ENCODE peak calls at places on chromosomes 12 and 14, in four cellular contexts. One of them, this sample, is unnamed.

GRCh38 chr12:49680075-49680474 is 27.1 kb downstream of the FMNL3 start:
- DNase-seq in K562: no peak
- DNase-seq in HepG2: no peak
- DNase-seq in GM12878: no peak
- DNase-seq in this sample: no peak

GRCh38 chr12:25648460-25648859 is 95.4 kb upstream of the LMNTD1 start:
- DNase-seq in K562: no peak
- DNase-seq in HepG2: no peak
- DNase-seq in GM12878: no peak
- DNase-seq in this sample: peak; percentile 30

GRCh38 chr14:53620325-53620716 is 336.3 kb downstream of the BMP4 start:
- DNase-seq in K562: no peak
- DNase-seq in HepG2: no peak
- DNase-seq in GM12878: no peak
- DNase-seq in this sample: no peak

GRCh38 chr14:67166450-67166853 is 22.8 kb upstream of the GARIN2 start:
- DNase-seq in K562: peak; percentile 19
- DNase-seq in HepG2: no peak
- DNase-seq in GM12878: no peak
- DNase-seq in this sample: peak; percentile 28

GRCh38 chr12:5038781-5039311 is 4.8 kb upstream of the KCNA5 start:
- DNase-seq in K562: no peak
- DNase-seq in HepG2: no peak
- DNase-seq in GM12878: no peak
- DNase-seq in this sample: no peak

GRCh38 chr12:87793134-87793533 is 236.1 kb downstream of the C12orf50 start:
- DNase-seq in K562: no peak
- DNase-seq in HepG2: no peak
- DNase-seq in GM12878: no peak
- DNase-seq in this sample: no peak

GRCh38 chr12:98587084-98587483 is 6.4 kb upstream of the SLC25A3 start:
- DNase-seq in K562: no peak
- DNase-seq in HepG2: no peak
- DNase-seq in GM12878: no peak
- DNase-seq in this sample: no peak

GRCh38 chr14:52154992-52155655 is 86.3 kb upstream of the NID2 start:
- DNase-seq in K562: no peak
- DNase-seq in HepG2: no peak
- DNase-seq in GM12878: no peak
- DNase-seq in this sample: no peak

GRCh38 chr12:106629797-106630669 is 47.2 kb downstream of the RFX4 start:
- DNase-seq in K562: no peak
- DNase-seq in HepG2: no peak
- DNase-seq in GM12878: no peak
- DNase-seq in this sample: no peak

GRCh38 chr12:68177562-68177961 is 18.0 kb upstream of the IFNG start:
- DNase-seq in K562: no peak
- DNase-seq in HepG2: no peak
- DNase-seq in GM12878: no peak
- DNase-seq in this sample: no peak

GRCh38 chr12:54660320-54660962 is 12.3 kb upstream of the DCD start:
- DNase-seq in K562: no peak
- DNase-seq in HepG2: no peak
- DNase-seq in GM12878: no peak
- DNase-seq in this sample: no peak

GRCh38 chr14:92755495-92755894 is 7.1 kb upstream of the LGMN start:
- DNase-seq in K562: no peak
- DNase-seq in HepG2: no peak
- DNase-seq in GM12878: no peak
- DNase-seq in this sample: no peak

GRCh38 chr12:87344699-87345098 is 684.5 kb downstream of the C12orf50 start:
- DNase-seq in K562: no peak
- DNase-seq in HepG2: no peak
- DNase-seq in GM12878: no peak
- DNase-seq in this sample: no peak

GRCh38 chr12:54028324-54029201 is at the start of gene HOXC6:
- DNase-seq in K562: peak; percentile 80
- DNase-seq in HepG2: no peak
- DNase-seq in GM12878: no peak
- DNase-seq in this sample: no peak

GRCh38 chr12:124172646-124173045 is 122.2 kb upstream of the RFLNA start:
- DNase-seq in K562: no peak
- DNase-seq in HepG2: no peak
- DNase-seq in GM12878: no peak
- DNase-seq in this sample: no peak
- TF ChIP-seq NR2C2 in K562: no peak
- TF ChIP-seq NR2C2 in HepG2: no peak
- TF ChIP-seq NR2C2 in GM12878: no peak
- TF ChIP-seq NR2C2 in this sample: no peak

DNA sequence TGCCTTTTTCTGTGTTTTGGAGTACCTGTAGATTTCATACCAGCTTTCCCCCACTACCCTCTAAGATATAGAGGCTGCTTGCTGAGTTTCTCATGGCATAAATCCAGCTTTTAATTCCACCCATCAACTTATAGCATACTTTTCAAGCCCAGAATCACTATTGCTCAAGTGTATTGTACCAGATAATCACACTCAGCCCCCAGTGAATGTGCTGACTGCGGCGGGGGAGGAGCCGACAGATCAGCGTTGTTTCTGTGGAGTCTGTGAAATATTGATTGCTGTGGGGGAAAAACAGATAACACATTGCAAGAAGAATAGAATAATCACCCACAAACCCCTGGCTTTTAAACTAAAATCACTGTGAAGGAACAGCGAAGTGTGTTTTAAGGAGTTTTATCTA is 296.1 kb downstream of the TMEM132D start:
- DNase-seq in K562: no peak
- DNase-seq in HepG2: no peak
- DNase-seq in GM12878: no peak
- DNase-seq in this sample: no peak
- TF ChIP-seq CREM in K562: no peak
- TF ChIP-seq CREM in HepG2: no peak
- TF ChIP-seq CREM in GM12878: no peak
- TF ChIP-seq CREM in this sample: no peak

DNA sequence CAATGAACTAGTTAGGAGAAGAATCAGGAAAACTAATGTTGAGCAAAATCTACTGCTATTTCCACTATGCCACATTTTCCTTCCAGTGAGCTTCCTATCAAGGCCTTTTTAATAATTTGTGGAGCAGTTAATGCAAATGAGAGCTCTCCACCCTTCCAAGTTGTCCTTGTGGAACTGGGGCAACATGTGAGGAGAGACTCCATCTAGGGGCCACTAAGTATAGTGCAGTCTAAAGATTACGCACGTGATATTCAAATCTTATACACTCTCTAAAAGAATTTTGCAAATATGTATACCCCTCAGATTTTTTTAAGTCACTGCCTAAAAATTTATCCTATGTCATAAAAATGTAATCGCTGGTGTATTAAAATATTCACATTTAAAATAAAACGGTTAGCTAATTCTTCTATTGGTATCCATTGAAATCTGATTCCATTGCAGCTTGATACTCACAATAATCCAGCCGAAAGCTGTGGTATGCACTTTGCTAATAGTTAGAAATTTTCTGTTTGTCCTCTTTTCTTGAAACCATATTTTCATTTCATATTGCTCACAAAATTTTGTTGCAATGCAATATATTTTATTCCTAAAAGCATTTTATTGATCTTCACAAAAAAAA is 100.1 kb downstream of the PAH start:
- DNase-seq in K562: peak; percentile 35
- DNase-seq in HepG2: peak; percentile 24
- DNase-seq in GM12878: no peak
- DNase-seq in this sample: no peak
- TF ChIP-seq CBFB in K562: no peak
- TF ChIP-seq CBFB in HepG2: no peak
- TF ChIP-seq CBFB in GM12878: no peak
- TF ChIP-seq CBFB in this sample: no peak

GRCh38 chr12:57627504-57628279 is 5.3 kb downstream of the B4GALNT1 start:
- DNase-seq in K562: no peak
- DNase-seq in HepG2: no peak
- DNase-seq in GM12878: no peak
- DNase-seq in this sample: peak; percentile 53
- TF ChIP-seq NR2C2 in K562: no peak
- TF ChIP-seq NR2C2 in HepG2: no peak
- TF ChIP-seq NR2C2 in GM12878: no peak
- TF ChIP-seq NR2C2 in this sample: no peak

DNA sequence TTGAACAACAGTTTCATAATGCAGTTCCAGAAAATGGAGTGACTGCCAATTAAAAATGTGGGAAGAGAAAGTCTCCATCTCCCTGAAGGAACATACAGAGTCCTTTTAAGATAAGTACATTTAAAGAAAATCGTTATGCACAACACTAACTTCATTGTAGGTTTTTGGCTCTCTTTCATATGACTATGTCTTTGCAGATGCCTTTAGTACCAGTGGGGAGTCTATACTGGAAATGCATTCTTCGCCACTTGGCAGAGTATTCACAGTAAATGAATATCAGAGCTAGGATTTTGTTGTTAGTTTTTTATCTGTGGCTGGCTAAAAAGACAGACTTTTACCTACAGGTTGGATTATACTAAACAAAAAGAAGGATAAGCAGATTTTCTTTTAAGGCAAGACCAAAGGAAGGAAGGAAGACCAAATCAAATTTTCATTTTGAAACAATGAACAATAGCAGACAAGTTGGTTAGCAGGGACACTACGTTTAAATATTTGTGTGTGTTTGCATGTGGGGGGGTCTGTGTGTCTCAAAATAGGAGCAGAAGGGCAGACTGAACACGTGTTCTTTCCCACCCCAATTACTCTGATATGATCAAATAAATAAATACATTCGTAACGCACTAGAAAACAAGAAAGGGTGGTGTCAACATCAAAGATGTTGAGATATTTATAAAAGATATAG is 124.5 kb downstream of the BTG1 start:
- DNase-seq in K562: no peak
- DNase-seq in HepG2: no peak
- DNase-seq in GM12878: no peak
- DNase-seq in this sample: no peak
- TF ChIP-seq CREM in K562: no peak
- TF ChIP-seq CREM in HepG2: no peak
- TF ChIP-seq CREM in GM12878: no peak
- TF ChIP-seq CREM in this sample: no peak

This sample was measured in WTC11.